ENCODE peak calls at places on chromosomes 13 and 19, in nine cellular contexts. O is A172; P is AG10803; Q is left colon; X is activated T-helper 1 cell treated with anti-CD3 and anti-CD28 coated beads, Interleukin-2, amount 50 U/mL, for 16 hours; C is fibroblast of lung; R is uterus; Y is stimulated activated CD4-positive, alpha-beta T cell treated with anti-CD3 and anti-CD28 coated beads, Interleukin-15, amount 100 ng/mL, for 1 hour; U is activated T-helper 2 cell treated with anti-CD3 and anti-CD28 coated beads, Interferon-gamma antibody, Interleukin-2, Interleukin-4, amounts not matched to agents 10 μg/mL and 5 μg/mL and 100 μg/mL, durations not matched to agents 14 hours and 24 hours and 36 hours. G is an unnamed sample.

GRCh38 chr13:26785845-26786630 is 25.5 kb upstream of the GPR12 start:
- DNase-seq in P (peak), Y (peak), R (no peak), Q (peak), U (peak), O (peak), X (peak), C (no peak), G (peak)

GRCh38 chr19:38596057-38596981 is 21.4 kb downstream of the MAP4K1 start:
- DNase-seq in Y (no peak), P (no peak), Q (peak), X (no peak), U (no peak), O (no peak), C (no peak), R (no peak), G (peak)

GRCh38 chr19:16197622-16198362 is at the start of gene AP1M1:
- DNase-seq in X (peak), O (peak), Q (peak), C (peak), U (peak), Y (peak), R (peak), P (peak), G (peak)

GRCh38 chr13:51832471-51833152 is 12.4 kb downstream of the TMEM272 start:
- DNase-seq in R (no peak), C (peak), O (peak), X (peak), Q (no peak), P (peak), U (no peak), Y (no peak), G (peak)

GRCh38 chr13:32947886-32948285 is 68.3 kb upstream of the KL start:
- DNase-seq in U (no peak), X (no peak), C (no peak), P (no peak), Q (no peak), R (no peak), O (no peak), Y (no peak), G (no peak)

GRCh38 chr13:35923347-35923746 is 207.8 kb downstream of the DCLK1 start:
- DNase-seq in O (peak), R (no peak), C (peak), Y (no peak), X (no peak), U (no peak), P (peak), Q (no peak), G (no peak)

GRCh38 chr19:31334849-31335624 is 14.2 kb downstream of the TSHZ3 start:
- DNase-seq in C (peak), Q (no peak), R (peak), O (peak), P (no peak), X (no peak), U (no peak), Y (no peak), G (no peak)

GRCh38 chr13:113493315-113493951 is 2.9 kb upstream of the DCUN1D2 start:
- DNase-seq in R (no peak), Q (no peak), P (peak), X (no peak), C (peak), Y (no peak), U (no peak), O (peak), G (no peak)

GRCh38 chr13:51914137-51914493 is 52.3 kb downstream of the CCDC70 start:
- DNase-seq in C (no peak), U (no peak), O (no peak), Q (no peak), Y (no peak), R (no peak), P (no peak), X (no peak), G (no peak)

GRCh38 chr13:96662036-96662435 is 332.2 kb downstream of the OXGR1 start:
- DNase-seq in R (no peak), Y (no peak), P (no peak), U (no peak), C (no peak), Q (no peak), X (no peak), O (no peak), G (no peak)

GRCh38 chr13:19927117-19927734 is 31.3 kb upstream of the ZMYM2 start:
- DNase-seq in X (no peak), U (no peak), Y (no peak), R (no peak), P (peak), Q (no peak), O (peak), C (peak), G (no peak)

GRCh38 chr19:28403698-28404099 is 809.3 kb downstream of the UQCRFS1 start:
- DNase-seq in R (no peak), Q (no peak), O (no peak), Y (no peak), X (no peak), P (no peak), U (no peak), C (no peak), G (no peak)

GRCh38 chr13:113941571-113942191 is 32.2 kb downstream of the C13orf46 start:
- DNase-seq in C (peak), X (no peak), P (peak), Q (no peak), O (peak), U (no peak), R (no peak), Y (no peak), G (no peak)

GRCh38 chr19:49161987-49162386 is 4.4 kb downstream of the TRPM4 start:
- DNase-seq in U (no peak), P (no peak), C (peak), X (no peak), Y (no peak), O (no peak), Q (no peak), R (no peak), G (no peak)

GRCh38 chr13:28355822-28356371 is 139.0 kb downstream of the FLT1 start:
- DNase-seq in C (peak), Q (no peak), R (no peak), O (no peak), X (no peak), P (peak), U (no peak), Y (no peak), G (no peak)

GRCh38 chr13:97130201-97130600 is 91.9 kb upstream of the MBNL2 start:
- DNase-seq in R (no peak), Q (no peak), Y (no peak), C (no peak), O (no peak), X (no peak), P (peak), U (no peak), G (no peak)

GRCh38 chr13:46181799-46182490 is at the start of gene LCP1:
- DNase-seq in Q (no peak), O (peak), Y (no peak), R (no peak), C (no peak), P (no peak), X (peak), U (peak), G (no peak)

GRCh38 chr19:35832054-35832453 is 19.4 kb upstream of the PRODH2 start:
- DNase-seq in U (no peak), R (no peak), Q (no peak), C (no peak), Y (no peak), X (no peak), P (no peak), O (no peak), G (no peak)

GRCh38 chr13:22883262-22883840 is 297.4 kb upstream of the SGCG start:
- DNase-seq in Y (no peak), C (no peak), Q (peak), X (no peak), O (no peak), U (no peak), P (no peak), R (no peak), G (no peak)

GRCh38 chr13:38419312-38419873 is 69.7 kb downstream of the UFM1 start:
- DNase-seq in X (no peak), R (no peak), U (no peak), O (no peak), Y (no peak), P (no peak), C (no peak), Q (no peak), G (no peak)

GRCh38 chr13:33051632-33052031 is 35.4 kb downstream of the KL start:
- DNase-seq in X (no peak), P (no peak), O (no peak), Q (no peak), Y (no peak), R (no peak), U (no peak), C (no peak), G (no peak)

GRCh38 chr13:41682766-41683165 is 225.4 kb downstream of the RGCC start:
- DNase-seq in R (no peak), Y (no peak), X (no peak), C (no peak), Q (no peak), U (no peak), O (no peak), P (peak), G (no peak)

GRCh38 chr13:26280295-26280694 is 26.4 kb downstream of the CDK8 start:
- DNase-seq in C (peak), P (peak), O (peak), Q (no peak), X (no peak), R (no peak), Y (no peak), U (no peak), G (no peak)